ENCODE peak calls at places on chromosomes 4 and X, in four cellular contexts. S, Q, Z and D are unnamed samples.

GRCh38 chr4:54015421-54016065 is 48.9 kb downstream of the CHIC2 start:
- DNase-seq in Z (no peak), S (no peak), Q (no peak), D (no peak)

GRCh38 chrX:149713279-149714050 is 1.6 kb downstream of the MAGEA11 start:
- DNase-seq in Q (no peak), Z (no peak), S (no peak), D (no peak)

GRCh38 chrX:12076046-12076445 is 62.2 kb upstream of the FRMPD4 start:
- DNase-seq in Q (no peak), S (no peak), Z (no peak), D (no peak)

GRCh38 chr4:4269856-4270255 is 20.1 kb downstream of the LYAR start:
- DNase-seq in Z (no peak), S (no peak), Q (no peak), D (peak)

GRCh38 chr4:15755321-15755750 is 22.8 kb upstream of the CD38 start:
- DNase-seq in Q (no peak), S (no peak), Z (no peak), D (peak)

GRCh38 chrX:76148011-76148665 is 24.7 kb upstream of the PBDC1 start:
- DNase-seq in Z (no peak), S (no peak), Q (no peak), D (peak)

GRCh38 chrX:35244796-35245508 is 302.4 kb downstream of the FAM47B start:
- DNase-seq in Z (no peak), Q (no peak), S (no peak), D (no peak)

GRCh38 chr4:110005461-110006056 is 92.9 kb downstream of the EGF start:
- DNase-seq in S (peak), Q (no peak), Z (no peak), D (no peak)

GRCh38 chrX:134173541-134174272 is 63.3 kb upstream of the CCDC160 start:
- DNase-seq in S (peak), Q (no peak), Z (no peak), D (peak)

GRCh38 chr4:89305028-89305427 is 2.6 kb downstream of the GPRIN3 start:
- DNase-seq in Z (no peak), S (no peak), Q (no peak), D (no peak)

GRCh38 chrX:54807524-54808108 is at the start of gene MAGED2:
- DNase-seq in Q (peak), S (peak), Z (no peak), D (peak)

GRCh38 chr4:27066591-27066990 is 205.9 kb downstream of the STIM2 start:
- DNase-seq in Z (peak), S (no peak), Q (no peak), D (no peak)

GRCh38 chrX:116114999-116115398 is 55.5 kb upstream of the AGTR2 start:
- DNase-seq in Q (no peak), Z (no peak), S (peak), D (no peak)

GRCh38 chr4:11421116-11421515 is 7.6 kb downstream of the HS3ST1 start:
- DNase-seq in S (no peak), Q (no peak), Z (no peak), D (no peak)

GRCh38 chr4:11416767-11417113 is 12.0 kb downstream of the HS3ST1 start:
- DNase-seq in Q (no peak), S (no peak), Z (no peak), D (no peak)

GRCh38 chr4:11420327-11420726 is 8.4 kb downstream of the HS3ST1 start:
- DNase-seq in S (no peak), Z (no peak), Q (no peak), D (no peak)

GRCh38 chr4:11416071-11416766 is 12.5 kb downstream of the HS3ST1 start:
- DNase-seq in Q (no peak), Z (no peak), S (no peak), D (no peak)

GRCh38 chr4:11418610-11419009 is 10.1 kb downstream of the HS3ST1 start:
- DNase-seq in Q (no peak), Z (no peak), S (no peak), D (peak)
- TF ChIP-seq CTCF in Q (no peak), Z (peak), S (no peak), D (peak)

DNA sequence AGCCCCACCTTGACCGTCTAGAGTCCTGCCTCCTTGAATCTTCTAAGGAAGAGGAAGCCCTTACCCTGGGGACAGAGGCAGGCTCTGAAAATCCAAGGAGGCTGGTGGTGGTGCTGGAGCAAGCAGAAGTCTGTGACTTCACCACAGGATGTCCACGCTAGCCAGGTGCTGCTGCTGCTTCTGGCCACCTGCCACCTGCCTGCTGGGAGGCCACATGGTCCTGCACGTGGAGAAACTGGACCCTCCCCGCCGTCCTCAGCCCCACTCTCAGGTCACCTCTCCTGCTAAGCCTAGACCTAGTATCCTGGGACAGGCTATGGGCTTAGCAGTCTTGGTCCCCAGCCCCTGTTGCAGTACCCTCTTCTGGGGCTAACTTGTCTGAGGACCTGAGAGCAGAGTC is 15.8 kb downstream of the TMEM31 start:
- DNase-seq in Z (no peak), S (no peak), Q (no peak), D (no peak)
- TF ChIP-seq CTCF in Z (no peak), S (no peak), Q (no peak), D (no peak)

GRCh38 chrX:145825896-145826295 is 8.3 kb downstream of the SLITRK2 start:
- DNase-seq in S (no peak), Z (no peak), Q (no peak), D (peak)
- TF ChIP-seq CTCF in S (peak), Z (no peak), Q (no peak), D (no peak)

DNA sequence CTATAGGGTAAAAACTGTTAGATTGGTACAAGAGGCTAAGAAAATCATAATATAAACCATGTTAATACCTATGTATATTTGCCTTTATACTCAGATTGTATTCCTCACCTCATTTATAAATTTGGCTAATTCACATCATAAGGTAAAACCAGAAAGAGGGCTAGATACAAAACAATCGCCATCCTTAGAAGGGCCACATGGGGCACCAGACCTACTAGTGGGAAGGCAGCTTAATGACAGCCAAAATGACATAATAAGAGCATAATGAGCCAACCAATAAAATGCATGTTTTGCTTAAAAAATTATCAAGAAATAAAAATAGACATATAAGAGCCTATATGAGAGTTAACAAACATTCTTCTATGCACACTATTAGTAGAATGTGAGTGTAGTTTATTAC is 107.3 kb upstream of the PRDX4 start:
- DNase-seq in Z (no peak), Q (no peak), S (no peak), D (no peak)
- TF ChIP-seq CTCF in Z (no peak), Q (no peak), S (no peak), D (no peak)

DNA sequence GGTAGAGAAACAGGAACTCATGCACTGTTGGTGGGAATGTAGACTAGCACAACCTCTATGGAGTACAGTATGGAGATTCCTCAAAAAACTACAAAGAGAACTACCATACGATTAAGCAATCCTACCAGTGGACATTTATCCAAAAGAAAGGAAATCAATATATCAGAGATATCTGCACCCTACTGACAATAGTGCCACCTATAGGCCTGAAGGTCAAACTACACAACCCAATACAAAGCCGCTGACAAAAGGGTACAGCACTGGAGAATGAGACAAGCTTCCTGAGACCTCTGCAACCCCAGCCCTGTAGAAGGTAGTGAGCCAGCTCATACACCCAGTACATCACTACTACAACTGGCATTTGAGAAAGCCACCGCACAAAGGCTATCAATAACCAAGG is 67.1 kb downstream of the CBR4 start:
- DNase-seq in S (no peak), Z (no peak), Q (no peak), D (no peak)
- TF ChIP-seq CTCF in S (peak), Z (peak), Q (no peak), D (peak)

DNA sequence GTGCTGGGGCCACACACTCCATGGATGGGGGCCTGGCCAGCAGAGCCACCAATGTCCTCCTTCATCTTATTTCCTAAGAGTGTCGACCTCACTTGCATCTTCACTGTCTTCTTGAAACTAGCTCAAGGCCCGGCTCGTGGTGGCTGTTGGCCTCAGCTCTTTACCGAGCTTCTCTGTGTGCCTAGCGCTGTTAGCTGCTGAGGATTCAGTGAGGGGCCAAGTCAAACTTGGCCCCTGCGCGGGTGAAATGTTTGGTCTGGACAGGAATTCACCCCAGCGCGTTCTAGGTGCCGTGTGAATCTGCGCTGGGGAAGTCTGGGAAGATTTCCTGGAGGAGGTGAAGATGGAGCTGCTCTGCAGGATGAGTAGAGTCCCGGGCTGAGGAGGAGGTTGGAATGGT is 8.5 kb downstream of the SORCS2 start:
- DNase-seq in Q (peak), Z (peak), S (no peak), D (no peak)
- TF ChIP-seq CTCF in Q (no peak), Z (no peak), S (no peak), D (no peak)

GRCh38 chr4:20254517-20255250 is 3.0 kb downstream of the SLIT2 start:
- DNase-seq in Z (peak), Q (no peak), S (peak), D (no peak)
- TF ChIP-seq CTCF in Z (no peak), Q (no peak), S (no peak), D (no peak)

GRCh38 chrX:28178206-28178605 is 197.0 kb upstream of the DCAF8L1 start:
- DNase-seq in S (no peak), Q (no peak), Z (no peak), D (no peak)

DNA sequence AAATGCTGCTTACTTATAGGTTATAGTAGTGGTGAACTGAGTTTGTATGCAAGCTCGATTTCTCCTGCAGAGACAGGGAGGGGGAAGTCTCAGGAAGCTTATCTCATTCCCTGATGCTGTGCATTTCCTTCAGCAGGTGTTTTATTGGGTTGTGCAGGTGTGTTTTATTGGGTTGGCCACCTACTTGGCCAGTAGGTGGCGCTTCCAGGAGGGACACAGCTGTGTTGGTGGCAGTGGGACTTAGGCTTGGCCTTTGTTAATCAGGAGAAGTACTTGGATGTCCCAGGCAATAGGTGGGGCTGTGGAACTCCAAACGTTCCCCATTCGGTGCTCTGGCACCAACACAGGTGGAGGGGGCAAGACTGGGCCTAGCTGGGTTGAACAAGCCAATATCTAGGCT is 196.0 kb upstream of the DCAF8L1 start:
- DNase-seq in S (peak), Z (no peak), Q (no peak), D (no peak)
- TF ChIP-seq CTCF in S (peak), Z (no peak), Q (no peak), D (no peak)